ENCODE peak calls at places on chromosome 1, in ten cellular contexts. L, C, B, Y, P, W, Z, H, Q and D are unnamed samples.
A peak's percentile ranks its signal among the peaks of the same experiment; 100 is the strongest.

GRCh38 chr1:47792786-47793185 is 204.4 kb downstream of the TRABD2B start:
- DNase-seq in C (no peak), W (peak; percentile 57), Y (no peak), B (no peak), Q (no peak), L (no peak), Z (no peak), P (no peak), H (no peak), D (no peak)

GRCh38 chr1:167605576-167605975 is 24.5 kb upstream of the RCSD1 start:
- DNase-seq in B (no peak), Y (no peak), W (peak; percentile 65), Z (no peak), P (no peak), Q (no peak), L (no peak), H (no peak), C (no peak), D (no peak)

GRCh38 chr1:206674745-206675175 is 9.9 kb upstream of the MAPKAPK2 start:
- DNase-seq in Z (no peak), L (peak; percentile 100), Q (peak; percentile 100), W (peak; percentile 98), H (peak; percentile 85), C (peak; percentile 87), Y (no peak), B (no peak), P (no peak), D (peak; percentile 91)

GRCh38 chr1:206715552-206716518 is 31.1 kb downstream of the MAPKAPK2 start:
- DNase-seq in Z (no peak), Q (no peak), B (no peak), H (no peak), Y (no peak), W (no peak), L (no peak), P (no peak), C (no peak), D (no peak)

GRCh38 chr1:171742577-171742922 is 685 bp upstream of the VAMP4 start:
- DNase-seq in P (peak; percentile 6), Y (peak; percentile 29), Q (peak; percentile 37), C (peak; percentile 82), H (no peak), B (peak; percentile 74), L (peak; percentile 61), W (peak; percentile 70), Z (no peak), D (peak; percentile 52)

GRCh38 chr1:172121071-172121717 is 279.9 kb downstream of the DNM3 start:
- DNase-seq in L (no peak), W (no peak), B (no peak), Q (no peak), Y (no peak), P (no peak), C (no peak), Z (no peak), H (no peak), D (no peak)

GRCh38 chr1:52967666-52968065 is 40.6 kb downstream of the SCP2 start:
- DNase-seq in W (no peak), B (no peak), P (no peak), L (no peak), H (no peak), Y (no peak), Q (no peak), C (no peak), Z (no peak), D (no peak)

GRCh38 chr1:22829001-22829989 is 118.7 kb downstream of the EPHB2 start:
- DNase-seq in C (no peak), W (no peak), H (no peak), B (no peak), Q (peak; percentile 45), L (no peak), Y (no peak), P (no peak), Z (no peak), D (no peak)